ENCODE peak calls at places on chromosomes 16 and 17, in eight cellular contexts. B is Peyer's patch, H is GM12878, Y is gastrocnemius medialis, X is prostate gland, F is neural progenitor cell, I is ascending aorta, V is IMR-90. R is an unnamed sample.

GRCh38 chr17:55645361-55645760 is 77.3 kb downstream of the TMEM100 start:
- DNase-seq in B (no peak), H (no peak), Y (no peak), X (no peak), F (no peak), I (no peak), V (no peak), R (no peak)

GRCh38 chr17:58079300-58080033 is 3.8 kb upstream of the DYNLL2 start:
- DNase-seq in B (no peak), H (no peak), Y (no peak), X (no peak), F (no peak), I (no peak), V (no peak), R (no peak)

GRCh38 chr17:58330997-58331814 is 2.6 kb upstream of the TSPOAP1 start:
- DNase-seq in B (peak), H (no peak), Y (no peak), X (no peak), F (no peak), I (no peak), V (no peak), R (no peak)

GRCh38 chr17:35089846-35090193 is 26.3 kb upstream of the RFFL start:
- DNase-seq in B (peak), H (no peak), Y (peak), X (no peak), F (peak), I (no peak), V (peak), R (no peak)

GRCh38 chr16:72666267-72666666 is 381.7 kb downstream of the ZFHX3 start:
- DNase-seq in B (no peak), H (no peak), Y (no peak), X (no peak), F (peak), I (no peak), V (peak), R (no peak)

GRCh38 chr17:28406478-28406824 is 439 bp upstream of the SLC46A1 start:
- DNase-seq in B (no peak), H (no peak), Y (no peak), X (no peak), F (peak), I (no peak), V (no peak), R (no peak)

GRCh38 chr17:57406131-57406980 is 150.0 kb downstream of the MSI2 start:
- DNase-seq in B (no peak), H (no peak), Y (no peak), X (peak), F (peak), I (no peak), V (peak), R (no peak)

GRCh38 chr17:74402070-74402469 is 29.8 kb upstream of the GPRC5C start:
- DNase-seq in B (no peak), H (no peak), Y (no peak), X (no peak), F (no peak), I (no peak), V (no peak), R (no peak)

GRCh38 chr16:77297996-77298637 is 98.9 kb downstream of the SYCE1L start:
- DNase-seq in B (no peak), H (no peak), Y (no peak), X (no peak), F (no peak), I (no peak), V (no peak), R (no peak)

GRCh38 chr17:72962099-72962498 is 130.4 kb downstream of the SLC39A11 start:
- DNase-seq in B (no peak), H (no peak), Y (no peak), X (no peak), F (no peak), I (no peak), V (no peak), R (no peak)

GRCh38 chr17:39027037-39027436 is 59.8 kb upstream of the FBXO47 start:
- DNase-seq in B (no peak), H (no peak), Y (peak), X (peak), F (peak), I (no peak), V (no peak), R (no peak)

GRCh38 chr17:81566461-81567126 is 14.4 kb upstream of the FAAP100 start:
- DNase-seq in B (no peak), H (no peak), Y (peak), X (peak), F (no peak), I (no peak), V (peak), R (peak)

GRCh38 chr17:28724500-28725165 is 1.4 kb downstream of the TLCD1 start:
- DNase-seq in B (no peak), H (no peak), Y (no peak), X (no peak), F (no peak), I (no peak), V (no peak), R (no peak)

GRCh38 chr17:77872199-77872598 is 86.3 kb upstream of the TNRC6C start:
- DNase-seq in B (no peak), H (no peak), Y (no peak), X (no peak), F (no peak), I (no peak), V (no peak), R (no peak)

GRCh38 chr17:64651889-64652288 is 10.2 kb downstream of the SMURF2 start:
- DNase-seq in B (no peak), H (no peak), Y (no peak), X (no peak), F (no peak), I (no peak), V (no peak), R (no peak)

GRCh38 chr16:87037012-87037411 is 280.2 kb downstream of the C16orf95 start:
- DNase-seq in B (no peak), H (no peak), Y (no peak), X (no peak), F (no peak), I (no peak), V (no peak), R (peak)

GRCh38 chr16:82432261-82432660 is 194.5 kb upstream of the CDH13 start:
- DNase-seq in B (no peak), H (no peak), Y (no peak), X (no peak), F (no peak), I (no peak), V (no peak), R (no peak)

GRCh38 chr17:3904486-3904885 is 11.6 kb upstream of the CAMKK1 start:
- DNase-seq in B (peak), H (no peak), Y (no peak), X (no peak), F (no peak), I (no peak), V (no peak), R (no peak)

GRCh38 chr17:82120148-82120547 is 22.1 kb upstream of the FASN start:
- DNase-seq in B (no peak), H (no peak), Y (no peak), X (no peak), F (no peak), I (no peak), V (peak), R (no peak)

GRCh38 chr16:70682239-70683145 is 3.4 kb downstream of the MTSS2 start:
- DNase-seq in B (no peak), H (no peak), Y (no peak), X (no peak), F (no peak), I (no peak), V (no peak), R (no peak)

GRCh38 chr16:70681382-70682238 is 4.2 kb downstream of the MTSS2 start:
- DNase-seq in B (no peak), H (no peak), Y (no peak), X (no peak), F (no peak), I (no peak), V (no peak), R (no peak)

GRCh38 chr16:70678898-70679652 is 6.8 kb downstream of the MTSS2 start:
- DNase-seq in B (no peak), H (no peak), Y (no peak), X (no peak), F (no peak), I (no peak), V (no peak), R (no peak)

GRCh38 chr16:70679653-70680494 is 6.0 kb downstream of the MTSS2 start:
- DNase-seq in B (no peak), H (no peak), Y (no peak), X (no peak), F (peak), I (no peak), V (no peak), R (no peak)

GRCh38 chr16:70680495-70681381 is 5.1 kb downstream of the MTSS2 start:
- DNase-seq in B (no peak), H (no peak), Y (no peak), X (no peak), F (no peak), I (no peak), V (no peak), R (no peak)
- H3K4me3 ChIP-seq in B (no peak), H (no peak), Y (no peak), X (no peak), F (no peak), I (no peak), V (no peak), R (peak)

DNA sequence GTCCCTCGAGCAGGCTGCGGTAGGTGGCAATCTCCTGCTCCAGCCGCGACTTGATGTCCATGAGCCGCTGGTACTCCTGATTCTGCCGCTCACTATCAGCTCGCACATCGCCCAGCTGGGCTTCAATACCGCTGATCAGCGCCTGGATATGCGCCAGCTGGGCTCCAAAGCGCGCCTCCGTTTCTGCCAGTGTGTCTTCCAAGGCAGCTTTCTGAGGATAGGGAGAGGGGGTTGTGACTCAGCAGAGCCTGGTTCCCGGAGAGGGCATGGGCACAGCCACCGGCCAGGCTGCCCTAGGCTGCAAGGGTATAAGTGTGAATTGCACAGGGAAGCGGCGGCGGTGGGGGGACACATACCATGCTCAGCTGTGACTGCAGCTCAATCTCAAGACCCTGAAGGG is 4.3 kb downstream of the KRT19 start:
- DNase-seq in B (no peak), H (no peak), Y (no peak), X (no peak), F (no peak), I (no peak), V (no peak), R (no peak)
- H3K27ac ChIP-seq in B (peak), H (no peak), Y (no peak), X (peak), F (no peak), I (no peak), V (no peak), R (no peak)

DNA sequence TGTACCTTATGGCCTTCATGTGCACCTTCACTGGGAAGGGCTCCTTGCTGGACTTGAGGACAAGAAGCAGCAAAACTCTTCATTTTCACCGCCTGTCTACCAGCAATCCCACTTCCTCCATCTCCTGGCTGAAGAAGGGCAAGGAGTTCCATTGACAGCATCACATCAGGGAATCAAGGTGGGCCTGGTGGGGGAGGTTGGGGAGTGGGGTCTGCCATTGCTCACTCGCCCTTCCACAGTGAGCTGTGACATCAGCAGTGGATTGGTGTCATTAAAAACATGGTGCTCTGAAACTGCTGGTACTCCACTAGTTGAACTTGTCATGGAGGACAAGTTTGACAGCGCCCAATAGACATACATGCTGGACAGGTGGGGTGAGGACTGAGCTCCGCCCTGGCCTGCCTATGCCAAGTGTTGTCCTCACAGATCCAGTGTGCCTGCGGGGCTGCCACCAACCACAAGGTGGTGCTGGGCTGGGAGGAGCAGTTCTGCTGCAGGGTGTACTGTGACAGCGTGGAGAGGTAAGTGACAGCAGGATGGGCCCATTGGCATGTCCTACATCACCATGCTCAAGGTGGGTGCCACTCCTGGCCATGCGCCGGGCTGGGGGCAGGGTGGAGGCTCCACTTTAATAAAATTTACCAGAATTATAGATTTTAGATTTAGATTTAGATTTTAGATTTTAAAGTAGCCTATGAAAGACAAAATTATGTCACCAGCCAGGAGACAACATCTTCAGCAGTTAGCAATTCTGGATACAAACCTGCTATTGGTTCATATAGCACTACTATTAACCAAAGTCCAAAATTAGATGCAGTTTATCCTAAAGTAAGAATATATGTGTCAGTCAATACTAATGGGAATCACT is 1729.1 kb downstream of the TP53TG3F start:
- DNase-seq in B (no peak), H (no peak), Y (no peak), X (no peak), F (no peak), I (no peak), V (no peak), R (peak)
- TF ChIP-seq CTCF in B (no peak), H (no peak), Y (no peak), X (no peak), F (no peak), I (no peak), V (no peak), R (no peak)

GRCh38 chr17:19631905-19632304 is 16.6 kb upstream of the ALDH3A2 start:
- DNase-seq in B (no peak), H (no peak), Y (no peak), X (no peak), F (no peak), I (no peak), V (no peak), R (no peak)

GRCh38 chr17:19630651-19631050 is 17.9 kb upstream of the ALDH3A2 start:
- DNase-seq in B (no peak), H (no peak), Y (no peak), X (no peak), F (no peak), I (no peak), V (no peak), R (no peak)

GRCh38 chr17:19629449-19629848 is 19.1 kb upstream of the ALDH3A2 start:
- DNase-seq in B (no peak), H (no peak), Y (no peak), X (no peak), F (no peak), I (no peak), V (no peak), R (no peak)

GRCh38 chr17:19626079-19626478 is 22.5 kb upstream of the ALDH3A2 start:
- DNase-seq in B (no peak), H (no peak), Y (no peak), X (no peak), F (no peak), I (no peak), V (no peak), R (no peak)

GRCh38 chr17:19630035-19630434 is 18.5 kb upstream of the ALDH3A2 start:
- DNase-seq in B (no peak), H (no peak), Y (no peak), X (no peak), F (no peak), I (no peak), V (no peak), R (no peak)
- H3K4me3 ChIP-seq in B (no peak), H (no peak), Y (no peak), X (no peak), F (no peak), I (no peak), V (no peak), R (no peak)

DNA sequence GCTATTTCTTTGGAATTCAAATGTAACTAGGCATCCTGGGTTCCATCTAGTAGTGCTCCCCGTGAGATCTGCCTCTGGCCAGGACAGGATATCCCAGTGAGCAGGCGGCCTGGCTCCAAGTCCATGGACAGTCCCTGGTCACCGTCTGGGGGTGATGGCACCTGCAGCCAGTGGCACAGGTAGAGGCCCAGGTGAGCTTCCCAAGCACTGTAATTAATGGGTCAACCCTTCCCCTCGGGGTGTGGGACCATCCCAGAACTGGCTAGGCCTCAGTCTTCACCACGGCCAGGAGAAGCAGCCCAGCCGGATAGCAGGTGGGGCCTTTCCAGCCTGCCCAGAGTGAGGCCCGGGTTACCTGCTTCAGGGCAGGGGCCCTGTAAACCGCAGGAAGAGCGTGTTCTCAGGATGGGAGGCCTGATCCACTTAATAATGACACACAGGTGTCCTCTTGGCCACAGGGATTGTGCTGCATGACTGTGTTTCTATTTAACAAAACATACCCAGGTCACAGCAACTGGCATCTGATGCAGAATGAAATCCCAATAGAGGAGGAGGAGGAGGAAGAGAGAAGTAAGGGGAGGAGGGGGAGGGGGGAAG is 9.3 kb upstream of the LITAF start:
- DNase-seq in B (no peak), H (no peak), Y (no peak), X (no peak), F (no peak), I (no peak), V (no peak), R (no peak)
- H3K27ac ChIP-seq in B (no peak), H (no peak), Y (no peak), X (no peak), F (no peak), I (peak), V (no peak), R (peak)

GRCh38 chr17:18156171-18156975 is 27.3 kb upstream of the ALKBH5 start:
- DNase-seq in B (no peak), H (no peak), Y (no peak), X (no peak), F (no peak), I (no peak), V (no peak), R (no peak)
- TF ChIP-seq CTCF in B (no peak), H (no peak), Y (no peak), X (no peak), F (no peak), I (no peak), V (no peak), R (no peak)